ENCODE peak calls at places on chromosomes 5 and 9, in five cellular contexts. Z, M, J, X and I are unnamed samples.

GRCh38 chr5:139658928-139659667 is 10.9 kb downstream of the CXXC5 start:
- DNase-seq in X (no peak), Z (peak), M (no peak), J (peak), I (peak)

GRCh38 chr5:111512026-111512405 is 319 bp downstream of the STARD4 start:
- DNase-seq in M (no peak), X (peak), J (peak), Z (peak), I (no peak)

GRCh38 chr5:77425998-77426659 is 66.0 kb downstream of the WDR41 start:
- DNase-seq in X (no peak), J (no peak), Z (no peak), M (no peak), I (no peak)

GRCh38 chr5:37915078-37915736 is 75.4 kb upstream of the GDNF start:
- DNase-seq in J (no peak), M (no peak), X (no peak), Z (no peak), I (no peak)

GRCh38 chr9:120937596-120937995 is 11.0 kb upstream of the TRAF1 start:
- DNase-seq in Z (no peak), J (peak), X (no peak), M (no peak), I (no peak)

GRCh38 chr5:116078199-116078598 is 6.6 kb upstream of the COMMD10 start:
- DNase-seq in Z (no peak), X (no peak), J (no peak), M (no peak), I (no peak)

GRCh38 chr5:132019857-132020555 is 8.5 kb upstream of the ACSL6 start:
- DNase-seq in J (peak), Z (no peak), M (peak), X (no peak), I (no peak)

GRCh38 chr9:108991479-108991878 is 21.8 kb downstream of the CTNNAL1 start:
- DNase-seq in X (no peak), Z (no peak), M (no peak), J (peak), I (no peak)

GRCh38 chr9:20568406-20568805 is 53.9 kb downstream of the MLLT3 start:
- DNase-seq in J (no peak), X (no peak), M (no peak), Z (no peak), I (no peak)

GRCh38 chr9:131700076-131700475 is 39.8 kb downstream of the RAPGEF1 start:
- DNase-seq in M (no peak), Z (no peak), J (no peak), X (no peak), I (no peak)

GRCh38 chr9:123893831-123894460 is 36.0 kb downstream of the DENND1A start:
- DNase-seq in X (no peak), J (no peak), M (no peak), Z (peak), I (no peak)

GRCh38 chr5:87733918-87734317 is 321.2 kb upstream of the CCNH start:
- DNase-seq in X (no peak), M (no peak), J (no peak), Z (no peak), I (no peak)

GRCh38 chr5:116575635-116576042 is 1.0 kb upstream of the SEMA6A start:
- DNase-seq in J (peak), Z (no peak), M (no peak), X (no peak), I (peak)

GRCh38 chr9:99970481-99970880 is 64.0 kb downstream of the STX17 start:
- DNase-seq in X (no peak), Z (no peak), J (no peak), M (no peak), I (no peak)

GRCh38 chr5:65050140-65050539 is 281.4 kb downstream of the CWC27 start:
- DNase-seq in M (no peak), X (no peak), Z (no peak), J (no peak), I (no peak)

GRCh38 chr5:136212252-136212721 is 19.3 kb upstream of the SMIM32 start:
- DNase-seq in J (peak), M (peak), Z (peak), X (peak), I (no peak)

GRCh38 chr9:108953983-108954574 is 19.9 kb downstream of the ABITRAM start:
- DNase-seq in Z (peak), J (peak), X (no peak), M (no peak), I (no peak)

GRCh38 chr5:37668524-37669047 is 171.3 kb downstream of the GDNF start:
- DNase-seq in M (no peak), X (peak), Z (peak), J (peak), I (peak)

GRCh38 chr5:109688647-109688998 is 1.1 kb upstream of the MAN2A1 start:
- DNase-seq in Z (no peak), J (no peak), M (no peak), X (no peak), I (no peak)

GRCh38 chr9:69063839-69064238 is 28.3 kb downstream of the FXN start:
- DNase-seq in X (no peak), J (no peak), Z (no peak), M (no peak), I (peak)

GRCh38 chr9:78592866-78593265 is 295.9 kb downstream of the PSAT1 start:
- DNase-seq in J (no peak), M (no peak), Z (peak), X (no peak), I (no peak)